ENCODE peak calls at places on chromosomes 13 and 19, in six cellular contexts. I is heart right ventricle, D is mammary epithelial cell, N is neural progenitor cell, X is H7, C is choroid plexus epithelial cell. Y is an unnamed sample.

GRCh38 chr19:5718579-5719273 is 1.2 kb downstream of the LONP1 start:
- DNase-seq in X (peak), I (no peak), D (peak), C (peak), N (no peak), Y (peak)

GRCh38 chr19:48354332-48354992 is 9.3 kb downstream of the TMEM143 start:
- DNase-seq in C (peak), I (no peak), D (no peak), X (no peak), N (no peak), Y (no peak)

GRCh38 chr19:10690351-10690781 is 10.9 kb upstream of the QTRT1 start:
- DNase-seq in C (peak), I (no peak), D (peak), X (no peak), N (no peak), Y (no peak)

GRCh38 chr13:96091164-96091931 is 1.4 kb downstream of the HS6ST3 start:
- DNase-seq in C (peak), X (peak), N (peak), I (peak), D (no peak), Y (no peak)

GRCh38 chr19:49887037-49887652 is 9.5 kb downstream of the IL4I1 start:
- DNase-seq in I (peak), N (no peak), X (no peak), C (no peak), D (no peak), Y (no peak)

GRCh38 chr19:8148088-8148409 is 1.3 kb downstream of the FBN3 start:
- DNase-seq in D (no peak), C (no peak), I (no peak), N (no peak), X (no peak), Y (no peak)

GRCh38 chr13:113584870-113585671 is 518 bp downstream of the TFDP1 start:
- DNase-seq in X (peak), D (peak), N (peak), C (no peak), I (no peak), Y (no peak)

GRCh38 chr19:862529-863304 is 3.3 kb downstream of the CFD start:
- DNase-seq in C (peak), I (peak), D (peak), X (peak), N (peak), Y (no peak)

GRCh38 chr19:40594657-40595077 is 6.5 kb upstream of the LTBP4 start:
- DNase-seq in I (no peak), D (peak), N (no peak), X (peak), C (peak), Y (no peak)

GRCh38 chr13:95341441-95341840 is 40.2 kb upstream of the ABCC4 start:
- DNase-seq in D (peak), X (no peak), C (no peak), N (no peak), I (no peak), Y (no peak)

GRCh38 chr19:1668339-1669123 is 16.1 kb upstream of the TCF3 start:
- DNase-seq in C (peak), N (peak), I (no peak), X (peak), D (no peak), Y (no peak)

GRCh38 chr19:40217921-40218890 is at the start of gene TTC9B:
- DNase-seq in N (peak), D (peak), C (peak), I (no peak), X (peak), Y (no peak)

GRCh38 chr13:44576396-44577235 is 486 bp upstream of the TSC22D1 start:
- DNase-seq in I (no peak), D (no peak), C (no peak), X (peak), N (peak), Y (no peak)

GRCh38 chr13:58087566-58087965 is 456.0 kb downstream of the PCDH17 start:
- DNase-seq in C (no peak), X (no peak), I (no peak), D (no peak), N (no peak), Y (no peak)

GRCh38 chr13:22812793-22813192 is 368.0 kb upstream of the SGCG start:
- DNase-seq in N (no peak), C (no peak), X (no peak), I (no peak), D (no peak), Y (no peak)

GRCh38 chr13:110323172-110323851 is 16.2 kb downstream of the COL4A2 start:
- DNase-seq in C (peak), D (no peak), N (no peak), I (no peak), X (peak), Y (peak)

GRCh38 chr19:3098141-3098514 is 4.0 kb downstream of the GNA11 start:
- DNase-seq in D (peak), X (no peak), I (peak), C (no peak), N (no peak), Y (no peak)
- H3K4me3 ChIP-seq in D (peak), X (no peak), I (peak), C (peak), N (no peak), Y (peak)

GRCh38 chr19:18603255-18603957 is 3.2 kb downstream of the CRLF1 start:
- DNase-seq in X (peak), I (no peak), C (peak), D (no peak), N (peak), Y (no peak)

GRCh38 chr19:18599485-18599884 is 7.1 kb downstream of the CRLF1 start:
- DNase-seq in X (peak), C (no peak), D (no peak), I (no peak), N (no peak), Y (no peak)

GRCh38 chr19:18603958-18604819 is 2.4 kb downstream of the CRLF1 start:
- DNase-seq in X (peak), I (no peak), N (peak), D (no peak), C (no peak), Y (no peak)

GRCh38 chr19:18604820-18605159 is 1.8 kb downstream of the CRLF1 start:
- DNase-seq in N (no peak), D (no peak), I (no peak), X (peak), C (no peak), Y (no peak)

GRCh38 chr19:18601875-18602274 is 4.7 kb downstream of the CRLF1 start:
- DNase-seq in X (peak), I (no peak), N (no peak), C (no peak), D (no peak), Y (no peak)
- H3K4me3 ChIP-seq in X (no peak), I (no peak), N (no peak), C (no peak), D (no peak), Y (no peak)

DNA sequence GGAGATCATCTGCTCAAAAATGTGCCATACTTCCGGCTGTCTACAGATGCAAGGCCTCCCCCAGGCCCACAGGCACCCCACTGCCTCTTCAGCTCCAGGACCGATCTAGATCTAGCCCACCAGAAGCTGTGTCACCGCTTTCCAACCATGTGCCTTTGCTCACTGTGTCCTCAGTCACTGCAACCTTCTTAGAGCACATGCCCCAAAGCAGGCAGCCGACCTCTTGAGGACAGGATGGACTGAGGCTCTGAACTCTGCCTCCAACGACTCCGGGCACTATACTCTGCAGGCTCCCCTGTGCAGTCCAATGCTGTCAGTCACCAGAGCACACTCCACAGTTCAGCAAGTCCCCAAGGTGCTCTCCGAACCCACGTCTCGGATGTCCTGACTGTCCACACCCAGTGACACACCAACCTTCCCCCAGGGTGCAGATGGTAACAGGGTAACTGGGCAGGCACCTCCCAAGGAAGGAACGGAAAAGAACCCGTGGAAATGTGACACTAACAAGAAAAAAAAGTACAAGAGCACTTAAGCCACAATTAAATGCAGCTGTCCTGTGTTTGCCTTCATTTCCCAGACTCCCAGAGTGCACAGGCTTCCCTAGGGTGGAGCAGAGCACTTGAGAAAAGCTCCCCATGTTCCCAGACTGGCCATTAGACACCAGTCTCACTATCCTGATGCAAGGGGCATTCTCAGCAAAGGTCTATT is 4.8 kb downstream of the STK24 start:
- DNase-seq in D (peak), X (no peak), I (no peak), C (peak), N (no peak), Y (no peak)
- H3K4me3 ChIP-seq in D (no peak), X (no peak), I (no peak), C (no peak), N (no peak), Y (no peak)

DNA sequence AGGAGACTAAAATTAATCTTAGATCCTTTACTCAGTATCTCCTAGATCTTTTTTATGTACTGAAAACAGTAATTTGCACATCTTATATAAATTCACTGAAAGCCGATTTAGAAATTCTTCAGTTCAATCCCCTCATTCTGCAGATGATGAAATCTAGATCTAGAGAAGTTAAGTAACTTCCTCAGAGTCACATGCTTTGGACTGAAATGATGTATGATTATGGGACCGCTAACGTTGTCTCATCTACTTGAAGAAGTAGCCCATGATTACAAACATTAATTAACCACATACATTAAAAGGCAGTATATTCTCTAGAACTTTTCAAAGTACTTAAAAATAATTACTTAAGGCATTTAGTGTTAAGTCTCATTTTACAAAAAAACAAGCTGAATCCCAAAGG is 37.8 kb downstream of the ELF1 start:
- DNase-seq in D (no peak), I (no peak), X (no peak), C (peak), N (no peak), Y (no peak)
- H3K4me3 ChIP-seq in D (no peak), I (peak), X (no peak), C (no peak), N (no peak), Y (no peak)

Y was measured in AG04450.